ENCODE peak calls at places on chromosomes 3 and 15, in five cellular contexts. One of them, this sample, is unnamed. For H3K4me1, the result is how much of the 10 kb centered on the place peaks cover.

GRCh38 chr15:89383635-89384604 is 49.3 kb upstream of the POLG start:
- DNase-seq in fibroblast of lung: peak
- DNase-seq in testis: peak
- DNase-seq in A549: peak
- DNase-seq in aorta: peak
- DNase-seq in this sample: peak

GRCh38 chr3:125382323-125382722 is 7.2 kb upstream of the ZNF148 start:
- DNase-seq in fibroblast of lung: no peak
- DNase-seq in testis: no peak
- DNase-seq in A549: no peak
- DNase-seq in aorta: no peak
- DNase-seq in this sample: no peak

GRCh38 chr3:105449393-105449792 is 82.7 kb downstream of the ALCAM start:
- DNase-seq in fibroblast of lung: no peak
- DNase-seq in testis: no peak
- DNase-seq in A549: no peak
- DNase-seq in aorta: no peak
- DNase-seq in this sample: no peak

GRCh38 chr15:88949734-88950400 is 36.7 kb upstream of the MFGE8 start:
- DNase-seq in fibroblast of lung: no peak
- DNase-seq in testis: no peak
- DNase-seq in A549: no peak
- DNase-seq in aorta: no peak
- DNase-seq in this sample: no peak

GRCh38 chr3:134306334-134306733 is 55.7 kb upstream of the RYK start:
- DNase-seq in fibroblast of lung: no peak
- DNase-seq in testis: peak
- DNase-seq in A549: no peak
- DNase-seq in aorta: peak
- DNase-seq in this sample: no peak

GRCh38 chr15:22887157-22887951 is 48.9 kb downstream of the NIPA2 start:
- DNase-seq in fibroblast of lung: peak
- DNase-seq in testis: no peak
- DNase-seq in A549: no peak
- DNase-seq in aorta: no peak
- DNase-seq in this sample: peak

GRCh38 chr3:98741121-98741716 is 21.9 kb upstream of the ST3GAL6 start:
- DNase-seq in fibroblast of lung: peak
- DNase-seq in testis: no peak
- DNase-seq in A549: peak
- DNase-seq in aorta: no peak
- DNase-seq in this sample: no peak

GRCh38 chr15:31366169-31366734 is 39.6 kb downstream of the KLF13 start:
- DNase-seq in fibroblast of lung: peak
- DNase-seq in testis: peak
- DNase-seq in A549: no peak
- DNase-seq in aorta: no peak
- DNase-seq in this sample: peak

GRCh38 chr3:123616593-123616992 is 31.7 kb upstream of the HACD2 start:
- DNase-seq in fibroblast of lung: no peak
- DNase-seq in testis: no peak
- DNase-seq in A549: no peak
- DNase-seq in aorta: no peak
- DNase-seq in this sample: no peak

GRCh38 chr3:162034368-162034767 is 537.8 kb downstream of the OTOL1 start:
- DNase-seq in fibroblast of lung: peak
- DNase-seq in testis: no peak
- DNase-seq in A549: no peak
- DNase-seq in aorta: no peak
- DNase-seq in this sample: no peak

GRCh38 chr15:58185439-58185838 is 47.3 kb downstream of the AQP9 start:
- DNase-seq in fibroblast of lung: peak
- DNase-seq in testis: no peak
- DNase-seq in A549: no peak
- DNase-seq in aorta: no peak
- DNase-seq in this sample: no peak

GRCh38 chr3:102165367-102165766 is 269.4 kb upstream of the ZPLD1 start:
- DNase-seq in fibroblast of lung: peak
- DNase-seq in testis: no peak
- DNase-seq in A549: no peak
- DNase-seq in aorta: no peak
- DNase-seq in this sample: no peak

GRCh38 chr15:62853114-62853832 is 189.3 kb upstream of the TPM1 start:
- DNase-seq in fibroblast of lung: no peak
- DNase-seq in testis: no peak
- DNase-seq in A549: peak
- DNase-seq in aorta: no peak
- DNase-seq in this sample: no peak

GRCh38 chr3:195911041-195911945 is 2.9 kb upstream of the TNK2 start:
- DNase-seq in fibroblast of lung: no peak
- DNase-seq in testis: no peak
- DNase-seq in A549: no peak
- DNase-seq in aorta: peak
- DNase-seq in this sample: no peak

GRCh38 chr3:171168086-171168485 is 141.6 kb upstream of the SLC2A2 start:
- DNase-seq in fibroblast of lung: no peak
- DNase-seq in testis: no peak
- DNase-seq in A549: peak
- DNase-seq in aorta: no peak
- DNase-seq in this sample: no peak

GRCh38 chr15:32803631-32804030 is 85.8 kb downstream of the GREM1 start:
- DNase-seq in fibroblast of lung: no peak
- DNase-seq in testis: no peak
- DNase-seq in A549: peak
- DNase-seq in aorta: no peak
- DNase-seq in this sample: no peak

GRCh38 chr15:25250011-25250596 is 188.7 kb downstream of the UBE3A start:
- DNase-seq in fibroblast of lung: no peak
- DNase-seq in testis: no peak
- DNase-seq in A549: no peak
- DNase-seq in aorta: no peak
- DNase-seq in this sample: peak

GRCh38 chr15:85603703-85604102 is 191.0 kb downstream of the KLHL25 start:
- DNase-seq in fibroblast of lung: no peak
- DNase-seq in testis: no peak
- DNase-seq in A549: no peak
- DNase-seq in aorta: no peak
- DNase-seq in this sample: no peak

GRCh38 chr3:129917423-129918007 is 24.0 kb upstream of the TMCC1 start:
- DNase-seq in fibroblast of lung: no peak
- DNase-seq in testis: no peak
- DNase-seq in A549: no peak
- DNase-seq in aorta: no peak
- DNase-seq in this sample: no peak

GRCh38 chr3:4720316-4721075 is 227.3 kb downstream of the ITPR1 start:
- DNase-seq in fibroblast of lung: peak
- DNase-seq in testis: peak
- DNase-seq in A549: peak
- DNase-seq in aorta: no peak
- DNase-seq in this sample: peak

GRCh38 chr3:181700168-181701087 is 11.3 kb upstream of the SOX2 start:
- DNase-seq in fibroblast of lung: peak
- DNase-seq in testis: peak
- DNase-seq in A549: peak
- DNase-seq in aorta: no peak
- DNase-seq in this sample: peak

GRCh38 chr3:5568451-5568850 is 380.9 kb downstream of the EDEM1 start:
- DNase-seq in fibroblast of lung: no peak
- DNase-seq in testis: no peak
- DNase-seq in A549: peak
- DNase-seq in aorta: no peak
- DNase-seq in this sample: no peak

GRCh38 chr3:153789380-153789779 is 331.8 kb upstream of the ARHGEF26 start:
- DNase-seq in fibroblast of lung: no peak
- DNase-seq in testis: no peak
- DNase-seq in A549: no peak
- DNase-seq in aorta: no peak
- DNase-seq in this sample: no peak

GRCh38 chr3:108175352-108175751 is 46.9 kb downstream of the IFT57 start:
- DNase-seq in fibroblast of lung: peak
- DNase-seq in testis: no peak
- DNase-seq in A549: no peak
- DNase-seq in aorta: no peak
- DNase-seq in this sample: no peak

GRCh38 chr3:30300844-30301243 is 305.6 kb upstream of the TGFBR2 start:
- DNase-seq in fibroblast of lung: no peak
- DNase-seq in testis: no peak
- DNase-seq in A549: peak
- DNase-seq in aorta: no peak
- DNase-seq in this sample: no peak

GRCh38 chr3:176141837-176142236 is 1055.4 kb downstream of the TBL1XR1 start:
- DNase-seq in fibroblast of lung: no peak
- DNase-seq in testis: no peak
- DNase-seq in A549: no peak
- DNase-seq in aorta: no peak
- DNase-seq in this sample: no peak

GRCh38 chr3:14248477-14248848 is 69.8 kb downstream of the LSM3 start:
- DNase-seq in fibroblast of lung: no peak
- DNase-seq in testis: no peak
- DNase-seq in A549: no peak
- DNase-seq in aorta: no peak
- DNase-seq in this sample: no peak
- H3K4me1 ChIP-seq in fibroblast of lung: under half
- H3K4me1 ChIP-seq in testis: under half
- H3K4me1 ChIP-seq in A549: under half
- H3K4me1 ChIP-seq in aorta: under half
- H3K4me1 ChIP-seq in this sample: under half

GRCh38 chr3:172279974-172280373 is 168.3 kb downstream of the GHSR start:
- DNase-seq in fibroblast of lung: no peak
- DNase-seq in testis: no peak
- DNase-seq in A549: no peak
- DNase-seq in aorta: no peak
- DNase-seq in this sample: no peak

GRCh38 chr3:172281884-172282283 is 166.4 kb downstream of the GHSR start:
- DNase-seq in fibroblast of lung: no peak
- DNase-seq in testis: no peak
- DNase-seq in A549: no peak
- DNase-seq in aorta: no peak
- DNase-seq in this sample: no peak

GRCh38 chr3:172283848-172284357 is 164.4 kb downstream of the GHSR start:
- DNase-seq in fibroblast of lung: no peak
- DNase-seq in testis: no peak
- DNase-seq in A549: no peak
- DNase-seq in aorta: no peak
- DNase-seq in this sample: no peak

GRCh38 chr3:172280406-172281051 is 167.7 kb downstream of the GHSR start:
- DNase-seq in fibroblast of lung: peak
- DNase-seq in testis: no peak
- DNase-seq in A549: no peak
- DNase-seq in aorta: no peak
- DNase-seq in this sample: no peak

GRCh38 chr3:172282850-172283249 is 165.4 kb downstream of the GHSR start:
- DNase-seq in fibroblast of lung: no peak
- DNase-seq in testis: no peak
- DNase-seq in A549: no peak
- DNase-seq in aorta: no peak
- DNase-seq in this sample: no peak
- H3K4me1 ChIP-seq in fibroblast of lung: under half
- H3K4me1 ChIP-seq in testis: under half
- H3K4me1 ChIP-seq in A549: half or more
- H3K4me1 ChIP-seq in aorta: under half
- H3K4me1 ChIP-seq in this sample: under half

DNA sequence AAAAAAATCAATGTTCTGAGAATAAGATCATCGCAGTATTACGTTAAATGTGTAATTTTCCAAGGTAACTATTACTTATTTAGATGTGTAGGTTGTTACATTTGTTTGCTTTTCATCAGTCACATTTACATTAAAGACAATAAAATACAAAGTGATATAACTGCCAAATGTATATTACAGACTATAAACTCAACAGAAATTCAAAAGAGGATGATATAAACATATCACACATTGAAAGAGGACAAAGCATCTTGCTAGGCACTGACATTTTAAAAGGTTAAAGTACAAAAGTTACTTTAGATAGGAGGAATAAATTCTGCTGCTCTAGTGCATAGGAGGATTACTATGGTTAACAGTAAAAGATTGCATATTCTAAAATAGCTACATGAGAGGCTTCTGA is 16.1 kb downstream of the VGLL4 start:
- DNase-seq in fibroblast of lung: no peak
- DNase-seq in testis: no peak
- DNase-seq in A549: no peak
- DNase-seq in aorta: no peak
- DNase-seq in this sample: no peak
- H3K4me1 ChIP-seq in fibroblast of lung: under half
- H3K4me1 ChIP-seq in testis: under half
- H3K4me1 ChIP-seq in A549: under half
- H3K4me1 ChIP-seq in aorta: under half
- H3K4me1 ChIP-seq in this sample: half or more

GRCh38 chr3:138367912-138368311 is 19.5 kb downstream of the MRAS start:
- DNase-seq in fibroblast of lung: no peak
- DNase-seq in testis: peak
- DNase-seq in A549: no peak
- DNase-seq in aorta: peak
- DNase-seq in this sample: peak

GRCh38 chr3:138371070-138371950 is 22.9 kb downstream of the MRAS start:
- DNase-seq in fibroblast of lung: no peak
- DNase-seq in testis: no peak
- DNase-seq in A549: no peak
- DNase-seq in aorta: no peak
- DNase-seq in this sample: no peak

GRCh38 chr3:138369151-138369900 is 20.9 kb downstream of the MRAS start:
- DNase-seq in fibroblast of lung: no peak
- DNase-seq in testis: no peak
- DNase-seq in A549: no peak
- DNase-seq in aorta: no peak
- DNase-seq in this sample: no peak

GRCh38 chr3:138367326-138367850 is 19.0 kb downstream of the MRAS start:
- DNase-seq in fibroblast of lung: no peak
- DNase-seq in testis: no peak
- DNase-seq in A549: no peak
- DNase-seq in aorta: no peak
- DNase-seq in this sample: no peak

DNA sequence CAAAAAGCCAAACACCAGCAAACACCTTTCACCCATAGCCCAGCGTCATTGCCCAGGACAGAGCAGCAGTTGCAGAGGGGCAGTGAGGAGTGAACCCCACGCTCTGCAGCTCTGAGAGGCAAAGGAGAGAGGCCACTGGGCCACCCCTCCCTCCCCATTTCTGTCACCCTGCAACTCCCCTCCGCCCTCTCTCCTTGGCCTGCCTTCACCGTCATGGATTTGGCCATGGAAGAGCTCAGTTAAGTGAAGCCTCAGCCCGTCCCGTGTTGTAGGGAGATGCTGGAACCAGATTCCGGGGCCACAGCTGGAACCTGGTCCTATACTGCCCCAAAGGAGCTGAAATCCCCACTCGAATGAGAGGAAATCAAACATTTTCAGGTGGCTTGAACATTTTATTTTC is 21.9 kb downstream of the MRAS start:
- DNase-seq in fibroblast of lung: no peak
- DNase-seq in testis: no peak
- DNase-seq in A549: no peak
- DNase-seq in aorta: no peak
- DNase-seq in this sample: no peak
- H3K4me1 ChIP-seq in fibroblast of lung: under half
- H3K4me1 ChIP-seq in testis: under half
- H3K4me1 ChIP-seq in A549: under half
- H3K4me1 ChIP-seq in aorta: under half
- H3K4me1 ChIP-seq in this sample: half or more

This sample was measured in heart right ventricle.